ENCODE peak calls at places on chromosomes 16 and 17, in four cellular contexts. X is Peyer's patch; H is left ventricle myocardium inferior; C is naive thymus-derived CD8-positive, alpha-beta T cell. J is an unnamed sample.
A peak's percentile ranks its signal among the peaks of the same experiment; 100 is the strongest.

GRCh38 chr16:69894675-69895074 is 56.5 kb upstream of the CLEC18A start:
- DNase-seq in H (no peak), X (no peak), C (no peak), J (no peak)

GRCh38 chr16:72995151-72995881 is 52.6 kb downstream of the ZFHX3 start:
- DNase-seq in X (no peak), C (no peak), H (no peak), J (no peak)

GRCh38 chr17:8288336-8289102 is at the start of gene RANGRF:
- DNase-seq in C (peak; percentile 76), H (peak; percentile 92), X (peak; percentile 96), J (peak; percentile 79)

GRCh38 chr16:49466529-49466831 is 92.9 kb downstream of the C16orf78 start:
- DNase-seq in C (no peak), X (peak; percentile 19), H (no peak), J (no peak)

GRCh38 chr16:89557936-89558490 is 2.5 kb upstream of the RPL13 start:
- DNase-seq in C (no peak), H (no peak), X (no peak), J (no peak)

GRCh38 chr17:16425202-16425601 is 9.8 kb downstream of the TRPV2 start:
- DNase-seq in H (no peak), C (no peak), X (no peak), J (no peak)

GRCh38 chr16:2333772-2334379 is 6.7 kb downstream of the ABCA3 start:
- DNase-seq in C (no peak), H (no peak), X (peak; percentile 22), J (no peak)

GRCh38 chr17:50952889-50953288 is 86.7 kb upstream of the TOB1 start:
- DNase-seq in C (no peak), X (peak; percentile 36), H (no peak), J (no peak)

GRCh38 chr17:65064452-65065019 is 8.0 kb upstream of the GNA13 start:
- DNase-seq in C (no peak), X (no peak), H (no peak), J (no peak)

GRCh38 chr17:78883090-78883532 is 19.9 kb downstream of the CEP295NL start:
- DNase-seq in H (peak; percentile 81), C (no peak), X (peak; percentile 85), J (no peak)

GRCh38 chr17:76247304-76247703 is 7.0 kb upstream of the RNF157 start:
- DNase-seq in H (no peak), C (no peak), X (no peak), J (no peak)

GRCh38 chr16:51607202-51607756 is 456.2 kb upstream of the SALL1 start:
- DNase-seq in H (no peak), X (no peak), C (no peak), J (no peak)

GRCh38 chr16:57786632-57787518 is 15.4 kb downstream of the KIFC3 start:
- DNase-seq in H (peak; percentile 79), C (no peak), X (peak; percentile 57), J (no peak)

GRCh38 chr17:76388966-76389888 is 4.8 kb downstream of the SPHK1 start:
- DNase-seq in H (no peak), C (no peak), X (no peak), J (no peak)

GRCh38 chr17:48814504-48814903 is 2.5 kb downstream of the TTLL6 start:
- DNase-seq in X (peak; percentile 83), C (peak; percentile 62), H (peak; percentile 35), J (peak; percentile 52)

GRCh38 chr17:2050871-2051387 is 4.0 kb upstream of the HIC1 start:
- DNase-seq in C (no peak), X (no peak), H (no peak), J (no peak)

GRCh38 chr16:70694517-70695218 is 8.8 kb upstream of the MTSS2 start:
- DNase-seq in X (no peak), H (no peak), C (no peak), J (no peak)

GRCh38 chr16:31700530-31701388 is 172.8 kb upstream of the ZNF267 start:
- DNase-seq in H (peak; percentile 82), C (peak; percentile 88), X (peak; percentile 97), J (peak; percentile 85)

GRCh38 chr16:75304521-75305363 is 53.3 kb upstream of the BCAR1 start:
- DNase-seq in H (peak; percentile 41), X (peak; percentile 83), C (no peak), J (no peak)

GRCh38 chr17:79984045-79984840 is 51.4 kb downstream of the TBC1D16 start:
- DNase-seq in H (no peak), C (no peak), X (peak; percentile 24), J (no peak)

J was measured in naive B cell.